ENCODE peak calls at places on chromosomes 2 and 18, in six cellular contexts. K is GM12878, W is neuronal stem cell, X is OCI-LY7, U is GM23248, E is IMR-90. N is an unnamed sample.

GRCh38 chr2:195837987-195838386 is 181.0 kb downstream of the SLC39A10 start:
- DNase-seq in K (no peak), W (no peak), X (no peak), U (peak; percentile 44), E (peak; percentile 68), N (no peak)

GRCh38 chr2:101327863-101328394 is 19.4 kb upstream of the RNF149 start:
- DNase-seq in K (no peak), W (no peak), X (no peak), U (no peak), E (no peak), N (no peak)

GRCh38 chr2:235496239-235496621 is 2.4 kb downstream of the AGAP1 start:
- DNase-seq in K (no peak), W (no peak), X (no peak), U (peak; percentile 71), E (peak; percentile 62), N (no peak)

GRCh38 chr18:79637181-79637920 is 42.3 kb upstream of the CTDP1 start:
- DNase-seq in K (no peak), W (no peak), X (no peak), U (no peak), E (no peak), N (no peak)

GRCh38 chr2:17036343-17036742 is 370.7 kb upstream of the CYRIA start:
- DNase-seq in K (no peak), W (no peak), X (no peak), U (no peak), E (no peak), N (no peak)

GRCh38 chr2:101341901-101342624 is 33.6 kb upstream of the RNF149 start:
- DNase-seq in K (no peak), W (peak; percentile 71), X (peak; percentile 57), U (peak; percentile 86), E (peak; percentile 61), N (peak; percentile 82)

GRCh38 chr2:191645807-191646611 is 31.9 kb upstream of the NABP1 start:
- DNase-seq in K (no peak), W (no peak), X (no peak), U (peak; percentile 17), E (no peak), N (no peak)

GRCh38 chr2:43737097-43737854 is 36.6 kb upstream of the DYNC2LI1 start:
- DNase-seq in K (no peak), W (no peak), X (no peak), U (peak; percentile 87), E (peak; percentile 90), N (no peak)

GRCh38 chr2:86037141-86037794 is 68.4 kb downstream of the POLR1A start:
- DNase-seq in K (no peak), W (no peak), X (peak; percentile 64), U (peak; percentile 94), E (peak; percentile 92), N (no peak)

GRCh38 chr2:25279091-25279651 is 62.6 kb downstream of the DNMT3A start:
- DNase-seq in K (peak; percentile 86), W (no peak), X (peak; percentile 80), U (peak; percentile 35), E (no peak), N (no peak)

GRCh38 chr2:38748857-38749804 is 2.0 kb downstream of the SRSF7 start:
- DNase-seq in K (no peak), W (no peak), X (no peak), U (peak; percentile 40), E (no peak), N (no peak)
- H2AFZ ChIP-seq in K (no peak overlapping the region), W (no peak overlapping the region), X (no peak overlapping the region), U (no peak overlapping the region), E (no peak overlapping the region), N (no peak overlapping the region)

GRCh38 chr2:175855794-175856453 is 146.1 kb downstream of the LNPK start:
- DNase-seq in K (no peak), W (no peak), X (no peak), U (peak; percentile 86), E (peak; percentile 45), N (no peak)
- H2AFZ ChIP-seq in K (no peak overlapping the region), W (no peak overlapping the region), X (no peak overlapping the region), U (peak overlapping the region; percentile 84), E (peak overlapping the region; percentile 77), N (no peak overlapping the region)

DNA sequence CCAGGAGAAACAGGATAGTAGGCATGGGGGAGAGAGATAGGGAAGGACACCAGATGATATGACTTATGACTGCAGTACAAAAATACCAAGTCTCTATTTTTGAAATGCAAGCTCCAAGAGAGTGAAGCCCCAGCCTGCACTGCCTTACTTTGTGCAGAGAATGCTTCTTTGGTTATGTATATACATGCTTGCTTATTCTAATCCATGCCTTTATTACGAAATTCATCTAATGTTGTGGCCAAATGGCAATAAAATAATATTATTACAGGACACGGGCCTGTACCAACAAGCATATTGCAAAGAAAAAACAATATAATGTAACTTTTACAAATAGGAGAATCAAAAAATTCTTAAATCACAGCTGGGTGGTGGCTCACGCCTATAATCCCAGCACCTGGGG is 110.8 kb downstream of the BCL11A start:
- DNase-seq in K (no peak), W (no peak), X (no peak), U (no peak), E (no peak), N (no peak)
- H2AFZ ChIP-seq in K (no peak overlapping the region), W (no peak overlapping the region), X (no peak overlapping the region), U (no peak overlapping the region), E (no peak overlapping the region), N (no peak overlapping the region)

GRCh38 chr2:177313162-177313781 is 48.7 kb upstream of the NFE2L2 start:
- DNase-seq in K (no peak), W (no peak), X (no peak), U (no peak), E (no peak), N (no peak)

GRCh38 chr2:177315303-177315887 is 50.9 kb upstream of the NFE2L2 start:
- DNase-seq in K (no peak), W (no peak), X (no peak), U (no peak), E (no peak), N (no peak)

GRCh38 chr2:177312562-177312961 is 48.0 kb upstream of the NFE2L2 start:
- DNase-seq in K (no peak), W (no peak), X (no peak), U (no peak), E (no peak), N (no peak)

GRCh38 chr2:177314722-177315264 is 50.3 kb upstream of the NFE2L2 start:
- DNase-seq in K (no peak), W (no peak), X (peak; percentile 18), U (no peak), E (no peak), N (no peak)

GRCh38 chr2:177314194-177314593 is 49.7 kb upstream of the NFE2L2 start:
- DNase-seq in K (no peak), W (no peak), X (no peak), U (peak; percentile 78), E (peak; percentile 95), N (no peak)
- H2AFZ ChIP-seq in K (no peak overlapping the region), W (no peak overlapping the region), X (peak overlapping the region; percentile 24), U (peak overlapping the region; percentile 6), E (no peak overlapping the region), N (no peak overlapping the region)

GRCh38 chr2:132448331-132448730 is 31.7 kb downstream of the GPR39 start:
- DNase-seq in K (no peak), W (no peak), X (no peak), U (peak; percentile 26), E (no peak), N (peak; percentile 13)
- H2AFZ ChIP-seq in K (no peak overlapping the region), W (peak overlapping the region; percentile 3), X (no peak overlapping the region), U (peak overlapping the region; percentile 79), E (peak overlapping the region; percentile 85), N (peak overlapping the region; percentile 71)